ENCODE peak calls at places on chromosomes 11 and 22, in four cellular contexts. P is psoas muscle, G is pancreas, I is spleen. K is an unnamed sample.

GRCh38 chr11:111526501-111526900 is 11.9 kb downstream of the HOATZ start:
- DNase-seq in P (no peak), G (no peak), I (no peak), K (no peak)

GRCh38 chr11:9609841-9610240 is 36.4 kb downstream of the WEE1 start:
- DNase-seq in P (no peak), G (no peak), I (no peak), K (no peak)

GRCh38 chr11:124301482-124301881 is 12.3 kb downstream of the OR8D1 start:
- DNase-seq in P (no peak), G (no peak), I (no peak), K (no peak)

GRCh38 chr22:39114157-39114511 is 17.1 kb downstream of the APOBEC3H start:
- DNase-seq in P (peak; percentile 6), G (no peak), I (no peak), K (no peak)

GRCh38 chr11:84130646-84131427 is 844.7 kb upstream of the CCDC90B start:
- DNase-seq in P (no peak), G (no peak), I (no peak), K (no peak)

GRCh38 chr11:78193806-78194205 is 5.1 kb downstream of the USP35 start:
- DNase-seq in P (no peak), G (no peak), I (peak; percentile 41), K (no peak)

GRCh38 chr22:20437253-20438065 is at the start of gene SCARF2:
- DNase-seq in P (peak; percentile 75), G (no peak), I (peak; percentile 75), K (no peak)

GRCh38 chr11:13271060-13271693 is 6.4 kb upstream of the BMAL1 start:
- DNase-seq in P (no peak), G (no peak), I (no peak), K (no peak)

GRCh38 chr22:36548606-36549005 is 19.6 kb upstream of the EIF3D start:
- DNase-seq in P (no peak), G (no peak), I (no peak), K (no peak)

GRCh38 chr22:32754413-32755041 is 47.0 kb upstream of the TIMP3 start:
- DNase-seq in P (peak; percentile 75), G (no peak), I (no peak), K (no peak)

GRCh38 chr11:122748968-122749687 is 89.2 kb upstream of the CRTAM start:
- DNase-seq in P (no peak), G (no peak), I (no peak), K (peak; percentile 27)

GRCh38 chr11:35173011-35173511 is 34.1 kb downstream of the CD44 start:
- DNase-seq in P (no peak), G (peak; percentile 66), I (no peak), K (no peak)

GRCh38 chr11:131483877-131484276 is 113.5 kb downstream of the NTM start:
- DNase-seq in P (no peak), G (no peak), I (no peak), K (no peak)

GRCh38 chr11:783581-784015 is 6.3 kb downstream of the CEND1 start:
- DNase-seq in P (peak; percentile 96), G (peak; percentile 81), I (peak; percentile 80), K (no peak)

GRCh38 chr11:30818721-30819120 is 232.6 kb upstream of the MPPED2 start:
- DNase-seq in P (no peak), G (no peak), I (no peak), K (no peak)

GRCh38 chr22:43375951-43376455 is 32.8 kb upstream of the SCUBE1 start:
- DNase-seq in P (no peak), G (no peak), I (no peak), K (no peak)

GRCh38 chr11:108835624-108836023 is 170.8 kb downstream of the DDX10 start:
- DNase-seq in P (no peak), G (no peak), I (no peak), K (no peak)

GRCh38 chr11:83044958-83045712 is 26.6 kb downstream of the RAB30 start:
- DNase-seq in P (no peak), G (no peak), I (no peak), K (no peak)

GRCh38 chr11:330694-331314 is 10.1 kb upstream of the IFITM3 start:
- DNase-seq in P (no peak), G (no peak), I (peak; percentile 85), K (no peak)

GRCh38 chr11:128632151-128632791 is 44.9 kb upstream of the ETS1 start:
- DNase-seq in P (no peak), G (no peak), I (peak; percentile 72), K (no peak)

GRCh38 chr22:36541831-36542391 is 12.9 kb upstream of the EIF3D start:
- DNase-seq in P (no peak), G (no peak), I (no peak), K (no peak)

GRCh38 chr22:37148031-37148651 is 1.6 kb downstream of the IL2RB start:
- DNase-seq in P (no peak), G (no peak), I (peak; percentile 73), K (no peak)

GRCh38 chr11:84981296-84981695 is 645.8 kb downstream of the DLG2 start:
- DNase-seq in P (no peak), G (no peak), I (no peak), K (no peak)

GRCh38 chr11:62688481-62688880 is 849 bp downstream of the LRRN4CL start:
- DNase-seq in P (no peak), G (no peak), I (no peak), K (no peak)
- H3K4me3 ChIP-seq in P (peak overlapping the region; percentile 43), G (no peak overlapping the region), I (no peak overlapping the region), K (no peak overlapping the region)

DNA sequence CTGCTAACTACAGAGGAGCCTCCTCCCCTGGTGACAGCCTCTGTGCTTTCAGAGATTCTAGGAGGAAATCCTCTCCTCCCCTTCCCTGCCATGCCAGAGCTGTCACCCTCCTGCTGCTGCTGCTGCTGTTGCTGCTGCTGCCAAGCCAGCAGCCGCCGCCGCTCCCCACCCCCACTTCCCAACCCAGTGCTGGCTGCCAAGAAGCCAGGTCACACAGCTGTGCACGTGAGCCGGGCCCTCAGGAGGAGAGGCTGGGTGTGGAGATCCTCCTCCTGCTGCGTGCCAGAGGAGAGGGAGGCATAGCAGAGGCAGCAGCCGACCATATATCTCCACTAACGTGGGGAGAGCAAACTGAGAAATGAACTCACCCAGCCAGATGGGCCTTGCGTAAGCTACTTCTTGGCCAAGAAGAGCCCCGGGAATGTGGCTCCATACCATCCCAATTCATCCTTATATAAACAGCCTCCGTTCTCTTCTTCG is 12.4 kb downstream of the CRY2 start:
- DNase-seq in P (peak; percentile 96), G (peak; percentile 92), I (peak; percentile 89), K (no peak)
- H3K27ac ChIP-seq in P (peak overlapping the region; percentile 84), G (peak overlapping the region; percentile 75), I (peak overlapping the region; percentile 9), K (no peak overlapping the region)

DNA sequence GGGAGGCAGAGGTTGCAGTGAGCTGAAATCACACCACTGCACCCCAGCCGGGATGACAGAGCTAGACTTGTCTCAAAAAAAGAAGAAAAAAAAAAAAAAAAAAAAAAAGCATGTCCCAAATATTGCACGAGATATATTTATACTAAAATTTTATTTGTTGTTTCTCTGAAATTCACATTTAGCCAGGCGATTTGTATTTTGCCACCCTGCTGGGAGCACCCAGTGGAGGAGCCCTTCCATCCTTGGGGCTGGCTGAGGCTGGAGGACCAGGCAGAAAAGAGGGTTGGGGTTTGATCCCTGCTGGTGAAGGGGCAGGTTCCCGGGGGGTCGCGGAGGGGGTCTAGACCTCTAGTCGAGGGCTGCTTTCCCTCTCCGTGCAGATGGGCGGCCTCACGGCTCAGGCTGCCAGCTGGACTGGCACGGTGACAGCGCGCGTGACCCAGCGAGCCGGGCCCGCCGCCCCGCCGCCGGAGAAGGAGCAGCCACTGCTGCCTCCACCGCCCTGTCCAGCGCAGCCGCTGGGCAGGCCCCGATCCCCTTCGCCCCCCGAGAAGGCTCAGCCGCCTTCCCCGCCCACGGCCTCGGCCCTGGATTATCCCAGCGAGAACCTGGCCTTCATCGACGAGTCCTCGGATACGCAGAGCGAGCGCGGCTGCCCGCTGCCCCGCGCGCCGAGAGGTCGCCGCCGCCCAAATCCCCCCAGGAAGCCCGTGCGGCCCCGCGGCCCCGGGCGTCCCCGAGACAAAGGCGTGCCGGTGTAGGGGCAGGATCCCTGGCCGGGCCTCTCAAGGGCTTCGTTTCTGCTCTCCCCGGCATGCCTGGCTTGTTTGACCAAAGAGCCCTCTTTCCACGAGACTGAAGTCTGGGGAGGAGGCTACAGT is 952 bp upstream of the CATSPERZ start:
- DNase-seq in P (peak; percentile 86), G (peak; percentile 61), I (peak; percentile 84), K (no peak)
- H3K9me3 ChIP-seq in P (no peaks in the 10 kb centered on the region), G (no peaks in the 10 kb centered on the region), I (no peaks in the 10 kb centered on the region), K (no peaks in the 10 kb centered on the region)

DNA sequence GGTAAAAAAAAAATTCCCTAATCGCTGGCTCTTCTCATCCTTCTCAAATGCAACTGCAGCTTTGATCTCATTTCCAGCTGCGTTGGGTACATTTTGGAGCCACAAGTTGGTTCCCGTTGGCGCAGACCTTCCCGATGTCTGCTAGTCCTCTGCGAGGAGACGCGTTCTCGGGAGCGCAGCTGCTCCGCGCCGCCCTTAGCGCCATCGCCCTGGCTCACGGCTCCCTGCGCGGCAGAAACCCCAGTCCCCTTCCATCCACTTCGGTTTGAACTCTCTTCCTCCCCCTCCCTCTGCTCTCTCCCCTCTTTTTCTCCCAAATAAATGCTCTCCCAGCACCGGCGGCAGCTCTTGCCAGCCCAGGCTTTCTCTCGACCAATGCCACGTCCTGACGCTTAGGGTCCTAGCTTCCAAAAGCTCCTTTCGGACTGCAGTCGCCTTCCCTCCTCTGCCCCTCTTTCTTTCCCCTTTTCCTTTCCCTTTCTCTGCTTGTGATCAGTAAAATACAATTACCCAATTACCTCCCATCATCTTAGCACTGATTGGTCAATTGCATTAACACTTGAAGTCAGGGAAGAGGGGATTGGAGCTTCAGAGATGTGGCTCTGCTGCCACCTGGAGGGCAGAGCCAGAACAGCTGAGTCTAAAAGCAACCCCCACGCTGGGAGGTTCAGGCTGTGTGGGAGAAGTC is 1165.7 kb downstream of the LRRC4C start:
- DNase-seq in P (peak; percentile 63), G (peak; percentile 27), I (no peak), K (no peak)
- H3K4me3 ChIP-seq in P (peak overlapping the region; percentile 55), G (peak overlapping the region; percentile 47), I (peak overlapping the region; percentile 40), K (no peak overlapping the region)

GRCh38 chr11:102187416-102188125 is 77.3 kb downstream of the YAP1 start:
- DNase-seq in P (no peak), G (no peak), I (no peak), K (no peak)

GRCh38 chr11:102191832-102192231 is 81.6 kb downstream of the YAP1 start:
- DNase-seq in P (no peak), G (no peak), I (no peak), K (no peak)

GRCh38 chr11:102192349-102193066 is 82.3 kb downstream of the YAP1 start:
- DNase-seq in P (no peak), G (no peak), I (no peak), K (no peak)

GRCh38 chr11:102184269-102184987 is 74.2 kb downstream of the YAP1 start:
- DNase-seq in P (no peak), G (no peak), I (no peak), K (no peak)

DNA sequence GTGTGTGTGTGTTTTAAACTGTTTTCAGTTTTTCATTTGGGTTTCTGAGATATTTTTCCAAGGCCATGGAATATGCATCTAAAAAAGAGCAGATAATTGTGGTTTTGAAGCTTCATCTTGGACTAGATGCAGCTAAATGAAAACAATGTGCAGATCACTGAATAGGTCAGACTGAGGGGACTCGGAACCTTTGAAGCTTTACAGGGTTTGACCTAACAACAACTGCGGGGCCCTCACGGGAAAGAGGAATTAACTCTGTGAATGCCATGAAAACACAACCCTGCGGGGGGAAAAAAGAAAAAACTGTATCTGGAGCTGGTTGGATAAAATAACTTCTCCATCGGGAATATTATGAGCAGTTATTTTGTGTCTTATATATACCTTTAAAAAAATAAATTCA is 76.6 kb downstream of the YAP1 start:
- DNase-seq in P (no peak), G (no peak), I (no peak), K (no peak)
- H3K27ac ChIP-seq in P (no peak overlapping the region), G (no peak overlapping the region), I (no peak overlapping the region), K (no peak overlapping the region)

K was measured in effector memory CD4-positive, alpha-beta T cell.